ENCODE peak calls at places on chromosomes 6 and 20, in seven cellular contexts. One of them, this sample, is unnamed.

GRCh38 chr6:97790926-97791590 is 508.0 kb upstream of the MMS22L start:
- DNase-seq in left ventricle myocardium inferior: no peak
- DNase-seq in astrocyte: no peak
- DNase-seq in adrenal gland: no peak
- DNase-seq in HCT116: no peak
- DNase-seq in A549: no peak
- DNase-seq in Peyer's patch: no peak
- DNase-seq in this sample: no peak

GRCh38 chr6:3230275-3231212 is 3.1 kb upstream of the TUBB2B start:
- DNase-seq in left ventricle myocardium inferior: no peak
- DNase-seq in Peyer's patch: no peak
- DNase-seq in A549: no peak
- DNase-seq in adrenal gland: no peak
- DNase-seq in astrocyte: peak; percentile 46
- DNase-seq in HCT116: no peak
- DNase-seq in this sample: no peak

GRCh38 chr6:36469148-36469661 is 26.4 kb downstream of the KCTD20 start:
- DNase-seq in adrenal gland: no peak
- DNase-seq in HCT116: no peak
- DNase-seq in Peyer's patch: no peak
- DNase-seq in A549: no peak
- DNase-seq in astrocyte: no peak
- DNase-seq in left ventricle myocardium inferior: no peak
- DNase-seq in this sample: no peak

GRCh38 chr6:152273002-152273401 is 364.2 kb downstream of the SYNE1 start:
- DNase-seq in A549: no peak
- DNase-seq in HCT116: no peak
- DNase-seq in astrocyte: peak; percentile 61
- DNase-seq in Peyer's patch: no peak
- DNase-seq in adrenal gland: no peak
- DNase-seq in left ventricle myocardium inferior: no peak
- DNase-seq in this sample: no peak

GRCh38 chr6:21371676-21372161 is 221.8 kb upstream of the SOX4 start:
- DNase-seq in A549: no peak
- DNase-seq in Peyer's patch: no peak
- DNase-seq in adrenal gland: no peak
- DNase-seq in HCT116: no peak
- DNase-seq in astrocyte: peak; percentile 64
- DNase-seq in left ventricle myocardium inferior: no peak
- DNase-seq in this sample: no peak

GRCh38 chr6:113821445-113821844 is 35.7 kb upstream of the MARCKS start:
- DNase-seq in A549: no peak
- DNase-seq in astrocyte: no peak
- DNase-seq in HCT116: no peak
- DNase-seq in Peyer's patch: no peak
- DNase-seq in adrenal gland: no peak
- DNase-seq in left ventricle myocardium inferior: no peak
- DNase-seq in this sample: no peak

GRCh38 chr6:116385911-116386310 is 15.2 kb downstream of the DSE start:
- DNase-seq in Peyer's patch: no peak
- DNase-seq in astrocyte: peak; percentile 26
- DNase-seq in A549: no peak
- DNase-seq in HCT116: no peak
- DNase-seq in adrenal gland: no peak
- DNase-seq in left ventricle myocardium inferior: no peak
- DNase-seq in this sample: no peak

GRCh38 chr6:31092769-31093505 is 19.4 kb downstream of the C6orf15 start:
- DNase-seq in astrocyte: no peak
- DNase-seq in Peyer's patch: no peak
- DNase-seq in HCT116: no peak
- DNase-seq in adrenal gland: no peak
- DNase-seq in A549: no peak
- DNase-seq in left ventricle myocardium inferior: no peak
- DNase-seq in this sample: no peak

GRCh38 chr6:2970034-2970685 is 1.2 kb downstream of the SERPINB6 start:
- DNase-seq in HCT116: no peak
- DNase-seq in Peyer's patch: no peak
- DNase-seq in A549: no peak
- DNase-seq in adrenal gland: peak; percentile 62
- DNase-seq in left ventricle myocardium inferior: no peak
- DNase-seq in astrocyte: peak; percentile 51
- DNase-seq in this sample: no peak

GRCh38 chr6:110613356-110613755 is 136.9 kb upstream of the SLC22A16 start:
- DNase-seq in left ventricle myocardium inferior: no peak
- DNase-seq in Peyer's patch: no peak
- DNase-seq in HCT116: no peak
- DNase-seq in A549: no peak
- DNase-seq in adrenal gland: no peak
- DNase-seq in astrocyte: no peak
- DNase-seq in this sample: no peak

GRCh38 chr6:130946076-130946475 is 117.0 kb downstream of the EPB41L2 start:
- DNase-seq in astrocyte: peak; percentile 65
- DNase-seq in HCT116: no peak
- DNase-seq in A549: no peak
- DNase-seq in Peyer's patch: no peak
- DNase-seq in left ventricle myocardium inferior: no peak
- DNase-seq in adrenal gland: no peak
- DNase-seq in this sample: no peak

GRCh38 chr6:134405386-134406087 is 87.6 kb upstream of the SGK1 start:
- DNase-seq in astrocyte: no peak
- DNase-seq in left ventricle myocardium inferior: no peak
- DNase-seq in HCT116: no peak
- DNase-seq in Peyer's patch: no peak
- DNase-seq in A549: no peak
- DNase-seq in adrenal gland: no peak
- DNase-seq in this sample: no peak

GRCh38 chr6:6003334-6004146 is 3.2 kb downstream of the NRN1 start:
- DNase-seq in HCT116: no peak
- DNase-seq in left ventricle myocardium inferior: no peak
- DNase-seq in astrocyte: no peak
- DNase-seq in adrenal gland: no peak
- DNase-seq in A549: no peak
- DNase-seq in Peyer's patch: no peak
- DNase-seq in this sample: no peak

GRCh38 chr20:49748525-49748838 is 34.8 kb upstream of the B4GALT5 start:
- DNase-seq in adrenal gland: no peak
- DNase-seq in A549: no peak
- DNase-seq in left ventricle myocardium inferior: no peak
- DNase-seq in Peyer's patch: no peak
- DNase-seq in HCT116: no peak
- DNase-seq in astrocyte: no peak
- DNase-seq in this sample: no peak
- H3K4me1 ChIP-seq in adrenal gland: peaks cover 15% of the 10 kb centered on the region
- H3K4me1 ChIP-seq in A549: peaks cover 15% of the 10 kb centered on the region
- H3K4me1 ChIP-seq in left ventricle myocardium inferior: peaks cover 27% of the 10 kb centered on the region
- H3K4me1 ChIP-seq in Peyer's patch: peaks cover 5% of the 10 kb centered on the region
- H3K4me1 ChIP-seq in HCT116: no peaks in the 10 kb centered on the region
- H3K4me1 ChIP-seq in astrocyte: no peaks in the 10 kb centered on the region
- H3K4me1 ChIP-seq in this sample: peaks cover 18% of the 10 kb centered on the region

GRCh38 chr6:14798996-14799588 is 446.8 kb upstream of the JARID2 start:
- DNase-seq in A549: no peak
- DNase-seq in adrenal gland: no peak
- DNase-seq in left ventricle myocardium inferior: no peak
- DNase-seq in astrocyte: no peak
- DNase-seq in HCT116: no peak
- DNase-seq in Peyer's patch: no peak
- DNase-seq in this sample: no peak
- TF ChIP-seq CTCF in A549: no peak
- TF ChIP-seq CTCF in adrenal gland: no peak
- TF ChIP-seq CTCF in left ventricle myocardium inferior: no peak
- TF ChIP-seq CTCF in astrocyte: no peak
- TF ChIP-seq CTCF in HCT116: no peak
- TF ChIP-seq CTCF in Peyer's patch: no peak
- TF ChIP-seq CTCF in this sample: no peak

GRCh38 chr20:37384683-37385174 is 38.8 kb downstream of the SRC start:
- DNase-seq in A549: peak; percentile 47
- DNase-seq in left ventricle myocardium inferior: peak; percentile 66
- DNase-seq in Peyer's patch: peak; percentile 68
- DNase-seq in adrenal gland: peak; percentile 86
- DNase-seq in astrocyte: no peak
- DNase-seq in HCT116: no peak
- DNase-seq in this sample: peak; percentile 83
- H3K4me3 ChIP-seq in A549: peak overlapping the region; percentile 55
- H3K4me3 ChIP-seq in left ventricle myocardium inferior: peak overlapping the region; percentile 69
- H3K4me3 ChIP-seq in Peyer's patch: peak overlapping the region; percentile 68
- H3K4me3 ChIP-seq in adrenal gland: peak overlapping the region; percentile 68
- H3K4me3 ChIP-seq in astrocyte: peak overlapping the region; percentile 28
- H3K4me3 ChIP-seq in HCT116: no peak overlapping the region
- H3K4me3 ChIP-seq in this sample: peak overlapping the region; percentile 40

DNA sequence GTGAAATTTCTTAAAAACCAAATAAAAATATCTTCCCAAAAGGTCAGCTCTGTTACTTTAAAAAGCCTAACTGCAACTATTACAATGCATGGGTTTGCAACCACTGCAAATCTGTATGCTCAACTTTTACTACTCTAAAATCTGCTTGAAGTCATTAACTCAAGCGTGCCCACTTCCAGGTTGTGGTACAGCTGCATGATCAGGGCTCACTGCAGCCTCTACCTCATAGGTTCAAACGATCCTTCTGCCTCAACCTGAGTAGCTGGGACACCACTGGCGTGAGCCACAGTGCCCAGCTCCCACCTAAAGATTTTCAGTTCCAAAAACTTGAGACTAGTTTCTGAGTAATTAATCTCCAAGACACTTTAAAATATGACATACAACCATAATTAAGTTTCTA is 8.2 kb downstream of the DIDO1 start:
- DNase-seq in HCT116: no peak
- DNase-seq in A549: no peak
- DNase-seq in astrocyte: no peak
- DNase-seq in adrenal gland: no peak
- DNase-seq in left ventricle myocardium inferior: no peak
- DNase-seq in Peyer's patch: peak; percentile 62
- DNase-seq in this sample: no peak
- H3K4me1 ChIP-seq in HCT116: peaks cover 51% of the 10 kb centered on the region
- H3K4me1 ChIP-seq in A549: peaks cover 65% of the 10 kb centered on the region
- H3K4me1 ChIP-seq in astrocyte: peaks cover 20% of the 10 kb centered on the region
- H3K4me1 ChIP-seq in adrenal gland: peaks cover 83% of the 10 kb centered on the region
- H3K4me1 ChIP-seq in left ventricle myocardium inferior: peaks cover 100% of the 10 kb centered on the region
- H3K4me1 ChIP-seq in Peyer's patch: peaks cover 17% of the 10 kb centered on the region
- H3K4me1 ChIP-seq in this sample: peaks cover 95% of the 10 kb centered on the region

GRCh38 chr20:59453634-59454241 is 150.6 kb upstream of the PHACTR3 start:
- DNase-seq in astrocyte: no peak
- DNase-seq in adrenal gland: no peak
- DNase-seq in left ventricle myocardium inferior: peak; percentile 26
- DNase-seq in HCT116: no peak
- DNase-seq in A549: no peak
- DNase-seq in Peyer's patch: no peak
- DNase-seq in this sample: no peak

GRCh38 chr20:59452856-59453255 is 151.5 kb upstream of the PHACTR3 start:
- DNase-seq in left ventricle myocardium inferior: no peak
- DNase-seq in adrenal gland: no peak
- DNase-seq in Peyer's patch: no peak
- DNase-seq in HCT116: no peak
- DNase-seq in astrocyte: no peak
- DNase-seq in A549: no peak
- DNase-seq in this sample: no peak

GRCh38 chr20:59456342-59457132 is 147.8 kb upstream of the PHACTR3 start:
- DNase-seq in left ventricle myocardium inferior: no peak
- DNase-seq in Peyer's patch: no peak
- DNase-seq in HCT116: no peak
- DNase-seq in adrenal gland: no peak
- DNase-seq in astrocyte: no peak
- DNase-seq in A549: no peak
- DNase-seq in this sample: no peak

GRCh38 chr20:59458645-59459044 is 145.7 kb upstream of the PHACTR3 start:
- DNase-seq in A549: no peak
- DNase-seq in adrenal gland: no peak
- DNase-seq in left ventricle myocardium inferior: no peak
- DNase-seq in HCT116: no peak
- DNase-seq in Peyer's patch: no peak
- DNase-seq in astrocyte: no peak
- DNase-seq in this sample: no peak

DNA sequence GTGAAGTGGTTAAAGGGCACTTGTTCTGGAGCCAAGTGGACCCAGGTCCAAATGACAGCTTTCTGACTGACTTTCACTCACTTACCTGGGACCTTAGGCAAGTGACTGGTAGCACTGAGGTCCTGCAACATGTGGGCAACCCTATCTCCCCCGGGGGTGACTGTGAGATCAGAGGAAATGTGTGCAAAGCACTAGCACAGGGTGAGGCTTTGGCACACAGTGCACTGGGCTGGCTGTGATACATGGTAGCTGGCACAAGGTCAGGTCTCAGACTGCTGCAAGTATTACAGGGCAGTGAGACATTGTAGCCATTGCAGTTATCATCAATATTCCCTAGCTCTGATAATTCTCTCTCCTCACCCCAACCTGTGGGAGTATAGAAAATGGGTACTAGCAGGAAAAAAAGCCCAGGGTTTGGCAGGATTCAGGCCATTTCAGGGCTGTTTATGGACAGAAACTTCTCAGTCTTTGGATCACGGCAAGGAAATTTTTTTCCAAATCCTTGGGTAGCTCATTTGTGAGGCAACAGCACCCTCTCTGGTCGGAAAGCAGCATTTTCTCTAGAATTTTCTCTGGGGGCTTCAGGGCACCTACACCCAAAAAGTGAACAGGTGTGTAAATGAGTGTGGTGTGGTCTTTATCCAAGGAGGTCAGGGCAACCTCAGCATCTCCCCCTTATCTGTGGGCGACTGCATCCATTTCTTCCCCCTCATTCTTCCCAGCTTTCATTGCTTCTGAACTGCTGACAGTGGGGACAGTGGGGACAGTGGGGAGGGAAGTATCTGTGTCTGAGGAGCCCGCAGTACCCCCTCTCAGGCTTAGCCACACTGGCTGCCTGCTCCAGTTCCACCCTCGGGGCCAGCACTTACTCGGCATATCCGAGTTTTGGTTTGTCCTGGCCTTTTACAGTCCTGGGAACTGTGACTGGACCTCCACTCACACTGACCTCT is 148.7 kb upstream of the PHACTR3 start:
- DNase-seq in astrocyte: no peak
- DNase-seq in adrenal gland: peak; percentile 70
- DNase-seq in A549: peak; percentile 33
- DNase-seq in HCT116: peak; percentile 3
- DNase-seq in Peyer's patch: no peak
- DNase-seq in left ventricle myocardium inferior: peak; percentile 32
- DNase-seq in this sample: no peak
- TF ChIP-seq CTCF in astrocyte: peak; percentile 44
- TF ChIP-seq CTCF in adrenal gland: peak; percentile 61
- TF ChIP-seq CTCF in A549: peak; percentile 84
- TF ChIP-seq CTCF in HCT116: peak; percentile 47
- TF ChIP-seq CTCF in Peyer's patch: no peak
- TF ChIP-seq CTCF in left ventricle myocardium inferior: peak; percentile 60
- TF ChIP-seq CTCF in this sample: peak; percentile 56

GRCh38 chr6:14016432-14016831 is 91.7 kb downstream of the RNF182 start:
- DNase-seq in astrocyte: no peak
- DNase-seq in adrenal gland: no peak
- DNase-seq in left ventricle myocardium inferior: no peak
- DNase-seq in Peyer's patch: no peak
- DNase-seq in A549: no peak
- DNase-seq in HCT116: no peak
- DNase-seq in this sample: no peak
- H3K4me3 ChIP-seq in astrocyte: no peak overlapping the region
- H3K4me3 ChIP-seq in adrenal gland: no peak overlapping the region
- H3K4me3 ChIP-seq in left ventricle myocardium inferior: no peak overlapping the region
- H3K4me3 ChIP-seq in Peyer's patch: no peak overlapping the region
- H3K4me3 ChIP-seq in A549: no peak overlapping the region
- H3K4me3 ChIP-seq in HCT116: no peak overlapping the region
- H3K4me3 ChIP-seq in this sample: no peak overlapping the region